ENCODE peak calls at places on chromosomes 4 and X, in five cellular contexts. One of them, this sample, is unnamed.
A peak's percentile ranks its signal among the peaks of the same experiment; 100 is the strongest.

GRCh38 chrX:41664307-41665299 is 24.2 kb upstream of the GPR34 start:
- DNase-seq in IMR-90: peak; percentile 19
- DNase-seq in Right ventricle myocardium inferior: no peak
- DNase-seq in neuronal stem cell: no peak
- DNase-seq in RWPE1: no peak
- DNase-seq in this sample: no peak

GRCh38 chrX:12153741-12154140 is 15.5 kb downstream of the FRMPD4 start:
- DNase-seq in Right ventricle myocardium inferior: no peak
- DNase-seq in neuronal stem cell: no peak
- DNase-seq in IMR-90: peak; percentile 34
- DNase-seq in RWPE1: no peak
- DNase-seq in this sample: no peak

GRCh38 chr4:112973897-112974296 is 75.6 kb upstream of the ANK2 start:
- DNase-seq in RWPE1: no peak
- DNase-seq in IMR-90: no peak
- DNase-seq in Right ventricle myocardium inferior: no peak
- DNase-seq in neuronal stem cell: no peak
- DNase-seq in this sample: no peak

GRCh38 chrX:50762578-50762977 is 51.4 kb downstream of the SHROOM4 start:
- DNase-seq in Right ventricle myocardium inferior: no peak
- DNase-seq in IMR-90: no peak
- DNase-seq in neuronal stem cell: no peak
- DNase-seq in RWPE1: no peak
- DNase-seq in this sample: no peak

GRCh38 chr4:88335092-88335665 is 43.5 kb upstream of the HERC6 start:
- DNase-seq in IMR-90: peak; percentile 24
- DNase-seq in RWPE1: no peak
- DNase-seq in neuronal stem cell: no peak
- DNase-seq in Right ventricle myocardium inferior: no peak
- DNase-seq in this sample: no peak

GRCh38 chr4:81638698-81639097 is 167.0 kb upstream of the RASGEF1B start:
- DNase-seq in IMR-90: no peak
- DNase-seq in RWPE1: no peak
- DNase-seq in neuronal stem cell: no peak
- DNase-seq in Right ventricle myocardium inferior: no peak
- DNase-seq in this sample: no peak

GRCh38 chrX:107673933-107674479 is 45.7 kb downstream of the PRPS1 start:
- DNase-seq in RWPE1: no peak
- DNase-seq in IMR-90: no peak
- DNase-seq in neuronal stem cell: no peak
- DNase-seq in Right ventricle myocardium inferior: peak; percentile 94
- DNase-seq in this sample: peak; percentile 92

GRCh38 chr4:111991797-111992196 is 153.5 kb upstream of the FAM241A start:
- DNase-seq in Right ventricle myocardium inferior: no peak
- DNase-seq in neuronal stem cell: no peak
- DNase-seq in IMR-90: peak; percentile 53
- DNase-seq in RWPE1: peak; percentile 56
- DNase-seq in this sample: no peak

GRCh38 chr4:170938588-170938987 is 848.8 kb upstream of the AADAT start:
- DNase-seq in RWPE1: no peak
- DNase-seq in IMR-90: no peak
- DNase-seq in neuronal stem cell: no peak
- DNase-seq in Right ventricle myocardium inferior: no peak
- DNase-seq in this sample: no peak

GRCh38 chrX:42934020-42934701 is 156.2 kb upstream of the PPP1R2C start:
- DNase-seq in RWPE1: no peak
- DNase-seq in Right ventricle myocardium inferior: no peak
- DNase-seq in IMR-90: no peak
- DNase-seq in neuronal stem cell: no peak
- DNase-seq in this sample: no peak

GRCh38 chr4:19947349-19947748 is 304.4 kb upstream of the SLIT2 start:
- DNase-seq in neuronal stem cell: no peak
- DNase-seq in RWPE1: no peak
- DNase-seq in IMR-90: peak; percentile 74
- DNase-seq in Right ventricle myocardium inferior: no peak
- DNase-seq in this sample: no peak

GRCh38 chr4:87330761-87331160 is 8.1 kb upstream of the HSD17B13 start:
- DNase-seq in RWPE1: no peak
- DNase-seq in neuronal stem cell: no peak
- DNase-seq in Right ventricle myocardium inferior: no peak
- DNase-seq in IMR-90: no peak
- DNase-seq in this sample: no peak

GRCh38 chr4:145618210-145618911 is 824 bp upstream of the MMAA start:
- DNase-seq in Right ventricle myocardium inferior: no peak
- DNase-seq in neuronal stem cell: no peak
- DNase-seq in IMR-90: no peak
- DNase-seq in RWPE1: peak; percentile 13
- DNase-seq in this sample: peak; percentile 4

This sample was measured in effector CD4-positive, alpha-beta T cell.